ENCODE peak calls at places on chromosomes 11 and 22, in five cellular contexts. V is cardiac muscle cell; B is CD8-positive, alpha-beta T cell; H is lower lobe of right lung; X is sigmoid colon. C is an unnamed sample. For H3K4me1 and H3K9me3, the result is how much of the 10 kb centered on the place peaks cover.

GRCh38 chr11:122423283-122423682 is 232.2 kb upstream of the UBASH3B start:
- DNase-seq in V (no peak), B (no peak), H (no peak), X (no peak), C (no peak)

GRCh38 chr11:55942785-55943392 is 6.7 kb upstream of the OR5I1 start:
- DNase-seq in V (peak), B (no peak), H (no peak), X (no peak), C (no peak)

GRCh38 chr11:109696191-109696897 is 274.4 kb downstream of the C11orf87 start:
- DNase-seq in V (no peak), B (no peak), H (no peak), X (no peak), C (no peak)

GRCh38 chr11:67022341-67022933 is 497 bp upstream of the SYT12 start:
- DNase-seq in V (no peak), B (no peak), H (no peak), X (no peak), C (peak)

GRCh38 chr11:72598901-72599300 is 75.3 kb downstream of the PDE2A start:
- DNase-seq in V (peak), B (no peak), H (no peak), X (peak), C (no peak)

GRCh38 chr11:125071408-125071807 is 8.3 kb downstream of the SLC37A2 start:
- DNase-seq in V (no peak), B (no peak), H (peak), X (peak), C (peak)

GRCh38 chr11:112307617-112308016 is 47.0 kb upstream of the PLET1 start:
- DNase-seq in V (no peak), B (no peak), H (no peak), X (no peak), C (no peak)

GRCh38 chr22:32576553-32577255 is 102.1 kb downstream of the FBXO7 start:
- DNase-seq in V (no peak), B (no peak), H (no peak), X (no peak), C (no peak)

GRCh38 chr22:32245042-32245441 is 10.1 kb downstream of the SLC5A4 start:
- DNase-seq in V (no peak), B (no peak), H (no peak), X (no peak), C (no peak)

GRCh38 chr11:133413726-133414125 is 118.6 kb downstream of the OPCML start:
- DNase-seq in V (no peak), B (no peak), H (no peak), X (no peak), C (no peak)

GRCh38 chr11:1659478-1659877 is 29.9 kb downstream of the KRTAP5-5 start:
- DNase-seq in V (no peak), B (no peak), H (peak), X (no peak), C (peak)

GRCh38 chr22:42365337-42365865 is 66.8 kb downstream of the NFAM1 start:
- DNase-seq in V (peak), B (no peak), H (no peak), X (peak), C (no peak)

GRCh38 chr11:2741006-2741376 is 41.2 kb upstream of the KCNQ1OT1 start:
- DNase-seq in V (no peak), B (no peak), H (peak), X (peak), C (peak)

GRCh38 chr22:23898006-23898974 is 4.1 kb downstream of the MIF start:
- DNase-seq in V (no peak), B (no peak), H (no peak), X (no peak), C (no peak)

GRCh38 chr11:2463766-2464277 is 19.0 kb downstream of the KCNQ1 start:
- DNase-seq in V (no peak), B (no peak), H (no peak), X (no peak), C (no peak)

GRCh38 chr11:58928082-58928574 is 11.2 kb upstream of the GLYATL1 start:
- DNase-seq in V (no peak), B (no peak), H (no peak), X (no peak), C (no peak)

GRCh38 chr11:73423506-73423905 is 47.3 kb downstream of the RELT start:
- DNase-seq in V (no peak), B (no peak), H (no peak), X (no peak), C (no peak)

GRCh38 chr11:95767498-95767897 is 22.1 kb downstream of the FAM76B start:
- DNase-seq in V (no peak), B (no peak), H (no peak), X (no peak), C (no peak)

GRCh38 chr22:19890502-19891349 is 36.1 kb upstream of the GNB1L start:
- DNase-seq in V (no peak), B (no peak), H (no peak), X (no peak), C (no peak)

GRCh38 chr11:62921201-62921572 is at the start of gene CHRM1:
- DNase-seq in V (no peak), B (no peak), H (no peak), X (no peak), C (peak)

GRCh38 chr22:23179381-23180294 is 671 bp upstream of the BCR start:
- DNase-seq in V (no peak), B (no peak), H (peak), X (peak), C (peak)

GRCh38 chr11:76005746-76006145 is 190.7 kb downstream of the UVRAG start:
- DNase-seq in V (no peak), B (no peak), H (no peak), X (no peak), C (no peak)

GRCh38 chr11:762421-763072 is 14.7 kb downstream of the GATD1 start:
- DNase-seq in V (no peak), B (no peak), H (peak), X (no peak), C (no peak)

GRCh38 chr11:32434387-32435151 is 770 bp downstream of the WT1 start:
- DNase-seq in V (no peak), B (no peak), H (no peak), X (no peak), C (no peak)

GRCh38 chr11:79482800-79483199 is 42.0 kb upstream of the TENM4 start:
- DNase-seq in V (no peak), B (no peak), H (no peak), X (no peak), C (no peak)

GRCh38 chr22:27879923-27880322 is 39.1 kb downstream of the PITPNB start:
- DNase-seq in V (peak), B (no peak), H (no peak), X (no peak), C (no peak)

GRCh38 chr11:2805388-2806057 is 80.1 kb downstream of the CDKN1C start:
- DNase-seq in V (no peak), B (no peak), H (peak), X (peak), C (no peak)

GRCh38 chr22:19592464-19592863 is 68.3 kb upstream of the CLDN5 start:
- DNase-seq in V (no peak), B (no peak), H (no peak), X (peak), C (no peak)

GRCh38 chr22:49724893-49725489 is 102.7 kb downstream of the BRD1 start:
- DNase-seq in V (peak), B (peak), H (peak), X (no peak), C (peak)
- H3K4me3 ChIP-seq in V (no peak), B (peak), H (peak), X (peak), C (no peak)

GRCh38 chr11:33700425-33701271 is at the start of gene C11orf91:
- DNase-seq in V (peak), B (peak), H (peak), X (peak), C (peak)

GRCh38 chr11:33699515-33700424 is 856 bp downstream of the C11orf91 start:
- DNase-seq in V (no peak), B (no peak), H (peak), X (no peak), C (peak)

GRCh38 chr11:33697997-33698396 is 2.6 kb downstream of the C11orf91 start:
- DNase-seq in V (no peak), B (no peak), H (no peak), X (no peak), C (no peak)

GRCh38 chr11:33696931-33697638 is 3.5 kb downstream of the C11orf91 start:
- DNase-seq in V (no peak), B (no peak), H (no peak), X (no peak), C (no peak)

DNA sequence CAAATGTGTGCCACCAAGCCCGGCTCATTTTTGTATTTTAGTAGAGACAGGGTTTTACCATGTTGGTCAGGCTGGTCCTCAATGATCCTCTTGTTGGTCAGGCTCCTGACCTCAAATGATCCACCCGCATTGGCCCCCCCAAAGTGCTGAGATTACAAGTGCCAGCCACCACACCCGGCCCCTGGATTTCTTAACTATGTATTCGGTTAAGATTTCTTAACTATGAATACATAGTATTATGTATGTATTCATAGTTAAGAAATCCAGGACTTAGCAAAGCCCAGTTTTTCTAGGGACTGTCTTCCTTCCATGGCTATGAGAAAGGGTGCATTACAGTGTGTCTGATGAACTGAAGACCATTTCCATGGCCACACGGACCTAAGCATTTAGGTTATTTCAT is 1.7 kb downstream of the C11orf91 start:
- DNase-seq in V (no peak), B (no peak), H (no peak), X (no peak), C (no peak)
- H3K4me1 ChIP-seq in V (under half), B (under half), H (half or more), X (under half), C (under half)

GRCh38 chr11:3995307-3995706 is 99.3 kb upstream of the RRM1 start:
- DNase-seq in V (no peak), B (no peak), H (no peak), X (no peak), C (no peak)
- H3K9me3 ChIP-seq in V (under half), B (under half), H (under half), X (under half), C (under half)

GRCh38 chr11:106061249-106061794 is 15.8 kb downstream of the KBTBD3 start:
- DNase-seq in V (no peak), B (no peak), H (no peak), X (no peak), C (no peak)
- H3K4me3 ChIP-seq in V (no peak), B (no peak), H (no peak), X (no peak), C (no peak)

GRCh38 chr22:17116931-17117330 is 4.2 kb downstream of the TMEM121B start:
- DNase-seq in V (no peak), B (no peak), H (no peak), X (no peak), C (no peak)
- H3K4me1 ChIP-seq in V (under half), B (half or more), H (half or more), X (under half), C (under half)

DNA sequence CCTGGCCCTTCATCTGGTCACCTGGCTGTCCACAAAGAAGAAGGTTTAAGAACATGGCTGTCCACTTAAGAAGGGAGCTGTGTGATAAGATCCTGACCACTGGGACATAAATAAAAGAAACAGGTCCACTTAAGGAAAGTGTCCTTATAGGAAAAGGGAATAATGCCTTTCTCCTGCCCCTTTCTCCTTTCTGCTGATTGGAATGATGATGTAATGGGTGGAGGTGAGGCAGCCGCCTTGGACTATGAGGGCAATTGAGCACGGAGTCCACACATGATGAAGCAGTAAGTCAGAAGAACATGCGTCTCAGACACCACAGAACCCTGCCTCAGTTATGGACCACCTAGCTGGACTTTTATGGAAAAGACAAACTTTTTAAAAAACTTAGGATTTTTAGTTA is 401.1 kb downstream of the SHANK2 start:
- DNase-seq in V (no peak), B (no peak), H (no peak), X (no peak), C (no peak)
- H3K9me3 ChIP-seq in V (under half), B (under half), H (under half), X (under half), C (under half)

GRCh38 chr11:117229931-117230285 is 2.0 kb downstream of the PCSK7 start:
- DNase-seq in V (no peak), B (peak), H (no peak), X (peak), C (no peak)
- H3K4me3 ChIP-seq in V (no peak), B (peak), H (peak), X (no peak), C (no peak)

GRCh38 chr11:65486570-65487466 is 12.0 kb upstream of the MALAT1 start:
- DNase-seq in V (no peak), B (no peak), H (no peak), X (peak), C (peak)
- H3K4me1 ChIP-seq in V (half or more), B (under half), H (half or more), X (half or more), C (under half)

GRCh38 chr22:49333206-49333605 is 494.5 kb downstream of the BRD1 start:
- DNase-seq in V (no peak), B (no peak), H (peak), X (peak), C (no peak)

GRCh38 chr22:49332691-49333090 is 495.0 kb downstream of the BRD1 start:
- DNase-seq in V (no peak), B (no peak), H (peak), X (no peak), C (no peak)

GRCh38 chr22:49331878-49332277 is 495.8 kb downstream of the BRD1 start:
- DNase-seq in V (no peak), B (no peak), H (peak), X (no peak), C (no peak)

GRCh38 chr22:49334976-49335375 is 492.7 kb downstream of the BRD1 start:
- DNase-seq in V (no peak), B (no peak), H (peak), X (no peak), C (no peak)

GRCh38 chr22:49334589-49334873 is 493.1 kb downstream of the BRD1 start:
- DNase-seq in V (no peak), B (no peak), H (no peak), X (no peak), C (no peak)
- H3K9me3 ChIP-seq in V (under half), B (under half), H (under half), X (under half), C (under half)